ENCODE peak calls at places on chromosomes 7 and 10, in ten cellular contexts. One of them, this sample, is unnamed. For H3K27me3, the result is how much of the 10 kb centered on the place peaks cover.

GRCh38 chr10:21317902-21318301 is 207.6 kb downstream of the SKIDA1 start:
- DNase-seq in cardiac muscle cell: no peak
- DNase-seq in ascending aorta: no peak
- DNase-seq in CD8-positive, alpha-beta memory T cell: no peak
- DNase-seq in mammary epithelial cell: peak
- DNase-seq in body of pancreas: no peak
- DNase-seq in MM.1S: no peak
- DNase-seq in CD4-positive, alpha-beta T cell: no peak
- DNase-seq in tibial artery: no peak
- DNase-seq in psoas muscle: no peak
- DNase-seq in this sample: no peak

GRCh38 chr10:110323503-110323902 is 18.8 kb upstream of the SMNDC1 start:
- DNase-seq in psoas muscle: no peak
- DNase-seq in MM.1S: no peak
- DNase-seq in tibial artery: no peak
- DNase-seq in ascending aorta: no peak
- DNase-seq in mammary epithelial cell: peak
- DNase-seq in CD8-positive, alpha-beta memory T cell: no peak
- DNase-seq in body of pancreas: no peak
- DNase-seq in cardiac muscle cell: no peak
- DNase-seq in CD4-positive, alpha-beta T cell: no peak
- DNase-seq in this sample: no peak

GRCh38 chr7:133582766-133583523 is 330.1 kb downstream of the EXOC4 start:
- DNase-seq in ascending aorta: no peak
- DNase-seq in MM.1S: no peak
- DNase-seq in CD4-positive, alpha-beta T cell: no peak
- DNase-seq in body of pancreas: no peak
- DNase-seq in psoas muscle: no peak
- DNase-seq in CD8-positive, alpha-beta memory T cell: no peak
- DNase-seq in tibial artery: no peak
- DNase-seq in cardiac muscle cell: no peak
- DNase-seq in mammary epithelial cell: no peak
- DNase-seq in this sample: no peak

GRCh38 chr7:134562136-134562535 is 13.2 kb downstream of the AKR1B15 start:
- DNase-seq in tibial artery: no peak
- DNase-seq in MM.1S: no peak
- DNase-seq in ascending aorta: no peak
- DNase-seq in cardiac muscle cell: no peak
- DNase-seq in CD4-positive, alpha-beta T cell: no peak
- DNase-seq in psoas muscle: no peak
- DNase-seq in mammary epithelial cell: peak
- DNase-seq in CD8-positive, alpha-beta memory T cell: no peak
- DNase-seq in body of pancreas: no peak
- DNase-seq in this sample: no peak

GRCh38 chr7:51209426-51209825 is 107.2 kb downstream of the COBL start:
- DNase-seq in body of pancreas: no peak
- DNase-seq in ascending aorta: no peak
- DNase-seq in MM.1S: no peak
- DNase-seq in cardiac muscle cell: no peak
- DNase-seq in tibial artery: no peak
- DNase-seq in mammary epithelial cell: no peak
- DNase-seq in psoas muscle: no peak
- DNase-seq in CD8-positive, alpha-beta memory T cell: no peak
- DNase-seq in CD4-positive, alpha-beta T cell: no peak
- DNase-seq in this sample: no peak

GRCh38 chr7:74656421-74656910 is 1.1 kb upstream of the GTF2I start:
- DNase-seq in psoas muscle: peak
- DNase-seq in cardiac muscle cell: peak
- DNase-seq in body of pancreas: peak
- DNase-seq in mammary epithelial cell: peak
- DNase-seq in CD4-positive, alpha-beta T cell: peak
- DNase-seq in MM.1S: peak
- DNase-seq in tibial artery: peak
- DNase-seq in ascending aorta: no peak
- DNase-seq in CD8-positive, alpha-beta memory T cell: peak
- DNase-seq in this sample: no peak

GRCh38 chr7:114405427-114405826 is 9.2 kb upstream of the FOXP2 start:
- DNase-seq in cardiac muscle cell: no peak
- DNase-seq in MM.1S: peak
- DNase-seq in psoas muscle: no peak
- DNase-seq in tibial artery: no peak
- DNase-seq in ascending aorta: no peak
- DNase-seq in mammary epithelial cell: peak
- DNase-seq in CD8-positive, alpha-beta memory T cell: no peak
- DNase-seq in CD4-positive, alpha-beta T cell: no peak
- DNase-seq in body of pancreas: no peak
- DNase-seq in this sample: no peak

GRCh38 chr7:123608991-123609882 is 7.6 kb downstream of the ASB15 start:
- DNase-seq in body of pancreas: no peak
- DNase-seq in mammary epithelial cell: no peak
- DNase-seq in tibial artery: no peak
- DNase-seq in ascending aorta: no peak
- DNase-seq in cardiac muscle cell: no peak
- DNase-seq in CD8-positive, alpha-beta memory T cell: no peak
- DNase-seq in CD4-positive, alpha-beta T cell: no peak
- DNase-seq in psoas muscle: peak
- DNase-seq in MM.1S: no peak
- DNase-seq in this sample: no peak

GRCh38 chr10:132146271-132146671 is 40.5 kb upstream of the DPYSL4 start:
- DNase-seq in psoas muscle: peak
- DNase-seq in cardiac muscle cell: no peak
- DNase-seq in mammary epithelial cell: no peak
- DNase-seq in MM.1S: no peak
- DNase-seq in CD4-positive, alpha-beta T cell: no peak
- DNase-seq in CD8-positive, alpha-beta memory T cell: no peak
- DNase-seq in ascending aorta: no peak
- DNase-seq in body of pancreas: no peak
- DNase-seq in tibial artery: peak
- DNase-seq in this sample: no peak

GRCh38 chr7:119219663-119220062 is 995.2 kb downstream of the ANKRD7 start:
- DNase-seq in MM.1S: no peak
- DNase-seq in cardiac muscle cell: no peak
- DNase-seq in CD4-positive, alpha-beta T cell: no peak
- DNase-seq in tibial artery: no peak
- DNase-seq in psoas muscle: no peak
- DNase-seq in ascending aorta: no peak
- DNase-seq in CD8-positive, alpha-beta memory T cell: no peak
- DNase-seq in body of pancreas: no peak
- DNase-seq in mammary epithelial cell: no peak
- DNase-seq in this sample: no peak

GRCh38 chr10:31136951-31137885 is 105.6 kb upstream of the ZNF438 start:
- DNase-seq in MM.1S: no peak
- DNase-seq in tibial artery: no peak
- DNase-seq in mammary epithelial cell: peak
- DNase-seq in CD4-positive, alpha-beta T cell: no peak
- DNase-seq in CD8-positive, alpha-beta memory T cell: peak
- DNase-seq in body of pancreas: no peak
- DNase-seq in psoas muscle: no peak
- DNase-seq in cardiac muscle cell: no peak
- DNase-seq in ascending aorta: no peak
- DNase-seq in this sample: no peak

GRCh38 chr7:7944619-7945282 is 23.8 kb upstream of the GLCCI1 start:
- DNase-seq in psoas muscle: peak
- DNase-seq in tibial artery: no peak
- DNase-seq in ascending aorta: no peak
- DNase-seq in mammary epithelial cell: no peak
- DNase-seq in body of pancreas: no peak
- DNase-seq in cardiac muscle cell: no peak
- DNase-seq in CD4-positive, alpha-beta T cell: peak
- DNase-seq in CD8-positive, alpha-beta memory T cell: peak
- DNase-seq in MM.1S: peak
- DNase-seq in this sample: no peak

GRCh38 chr7:110519851-110520250 is 571.1 kb upstream of the LRRN3 start:
- DNase-seq in cardiac muscle cell: no peak
- DNase-seq in psoas muscle: no peak
- DNase-seq in CD4-positive, alpha-beta T cell: no peak
- DNase-seq in body of pancreas: no peak
- DNase-seq in MM.1S: no peak
- DNase-seq in mammary epithelial cell: no peak
- DNase-seq in tibial artery: no peak
- DNase-seq in CD8-positive, alpha-beta memory T cell: no peak
- DNase-seq in ascending aorta: no peak
- DNase-seq in this sample: no peak

DNA sequence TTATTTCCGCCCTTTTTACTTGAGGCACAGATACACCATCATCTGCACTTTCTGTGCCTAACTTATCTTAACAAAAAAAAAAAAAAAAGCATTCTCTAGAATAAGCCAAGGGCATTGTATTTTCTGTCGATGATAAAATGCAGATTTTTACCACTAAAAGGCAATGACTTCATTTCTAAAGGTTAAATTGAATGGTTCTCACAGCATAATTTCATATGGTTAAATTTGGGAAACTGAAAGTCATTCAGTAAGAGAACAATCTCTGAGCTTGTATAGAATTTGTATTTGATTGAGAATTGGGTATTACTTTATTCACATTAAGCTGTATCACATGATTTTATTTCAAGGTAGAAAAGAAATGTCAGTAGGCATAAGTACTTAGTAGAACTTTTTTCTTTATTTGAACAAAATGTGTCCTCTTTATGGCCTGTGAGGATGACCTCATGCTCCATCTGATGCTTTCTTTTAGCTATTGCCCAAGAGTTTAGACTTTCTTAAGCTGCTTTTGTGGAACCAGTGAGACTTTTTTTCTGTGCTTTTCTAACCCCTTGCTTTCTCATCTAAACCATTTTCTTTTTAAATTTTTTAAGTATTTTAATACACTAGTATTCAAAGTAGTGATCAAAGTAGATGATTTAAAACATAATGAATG is 110.3 kb downstream of the LRRC4 start:
- DNase-seq in ascending aorta: no peak
- DNase-seq in tibial artery: no peak
- DNase-seq in body of pancreas: no peak
- DNase-seq in CD4-positive, alpha-beta T cell: no peak
- DNase-seq in MM.1S: no peak
- DNase-seq in psoas muscle: no peak
- DNase-seq in cardiac muscle cell: no peak
- DNase-seq in CD8-positive, alpha-beta memory T cell: no peak
- DNase-seq in mammary epithelial cell: no peak
- DNase-seq in this sample: no peak
- H3K27me3 ChIP-seq in ascending aorta: under half
- H3K27me3 ChIP-seq in tibial artery: under half
- H3K27me3 ChIP-seq in body of pancreas: under half
- H3K27me3 ChIP-seq in CD4-positive, alpha-beta T cell: under half
- H3K27me3 ChIP-seq in MM.1S: under half
- H3K27me3 ChIP-seq in psoas muscle: under half
- H3K27me3 ChIP-seq in cardiac muscle cell: under half
- H3K27me3 ChIP-seq in CD8-positive, alpha-beta memory T cell: under half
- H3K27me3 ChIP-seq in mammary epithelial cell: under half
- H3K27me3 ChIP-seq in this sample: under half

GRCh38 chr10:71635251-71635866 is 84.2 kb downstream of the C10orf105 start:
- DNase-seq in body of pancreas: no peak
- DNase-seq in psoas muscle: no peak
- DNase-seq in tibial artery: no peak
- DNase-seq in ascending aorta: no peak
- DNase-seq in CD8-positive, alpha-beta memory T cell: no peak
- DNase-seq in CD4-positive, alpha-beta T cell: no peak
- DNase-seq in MM.1S: no peak
- DNase-seq in cardiac muscle cell: no peak
- DNase-seq in mammary epithelial cell: no peak
- DNase-seq in this sample: no peak
- H3K27me3 ChIP-seq in body of pancreas: under half
- H3K27me3 ChIP-seq in psoas muscle: under half
- H3K27me3 ChIP-seq in tibial artery: under half
- H3K27me3 ChIP-seq in ascending aorta: under half
- H3K27me3 ChIP-seq in CD8-positive, alpha-beta memory T cell: under half
- H3K27me3 ChIP-seq in CD4-positive, alpha-beta T cell: under half
- H3K27me3 ChIP-seq in MM.1S: half or more
- H3K27me3 ChIP-seq in cardiac muscle cell: under half
- H3K27me3 ChIP-seq in mammary epithelial cell: under half
- H3K27me3 ChIP-seq in this sample: under half

GRCh38 chr7:155401884-155402283 is 56.0 kb upstream of the EN2 start:
- DNase-seq in cardiac muscle cell: no peak
- DNase-seq in ascending aorta: no peak
- DNase-seq in MM.1S: no peak
- DNase-seq in mammary epithelial cell: no peak
- DNase-seq in body of pancreas: no peak
- DNase-seq in tibial artery: no peak
- DNase-seq in psoas muscle: no peak
- DNase-seq in CD8-positive, alpha-beta memory T cell: no peak
- DNase-seq in CD4-positive, alpha-beta T cell: no peak
- DNase-seq in this sample: no peak

GRCh38 chr7:155407799-155408198 is 50.1 kb upstream of the EN2 start:
- DNase-seq in CD8-positive, alpha-beta memory T cell: no peak
- DNase-seq in MM.1S: no peak
- DNase-seq in CD4-positive, alpha-beta T cell: no peak
- DNase-seq in cardiac muscle cell: no peak
- DNase-seq in psoas muscle: no peak
- DNase-seq in body of pancreas: no peak
- DNase-seq in mammary epithelial cell: no peak
- DNase-seq in tibial artery: no peak
- DNase-seq in ascending aorta: no peak
- DNase-seq in this sample: no peak

GRCh38 chr7:155405399-155406318 is 52.3 kb upstream of the EN2 start:
- DNase-seq in CD8-positive, alpha-beta memory T cell: no peak
- DNase-seq in tibial artery: no peak
- DNase-seq in cardiac muscle cell: peak
- DNase-seq in psoas muscle: no peak
- DNase-seq in ascending aorta: no peak
- DNase-seq in CD4-positive, alpha-beta T cell: no peak
- DNase-seq in mammary epithelial cell: no peak
- DNase-seq in body of pancreas: peak
- DNase-seq in MM.1S: no peak
- DNase-seq in this sample: no peak

GRCh38 chr7:155402941-155403340 is 55.0 kb upstream of the EN2 start:
- DNase-seq in ascending aorta: no peak
- DNase-seq in cardiac muscle cell: no peak
- DNase-seq in tibial artery: no peak
- DNase-seq in CD8-positive, alpha-beta memory T cell: no peak
- DNase-seq in mammary epithelial cell: no peak
- DNase-seq in MM.1S: no peak
- DNase-seq in CD4-positive, alpha-beta T cell: no peak
- DNase-seq in psoas muscle: no peak
- DNase-seq in body of pancreas: no peak
- DNase-seq in this sample: no peak

DNA sequence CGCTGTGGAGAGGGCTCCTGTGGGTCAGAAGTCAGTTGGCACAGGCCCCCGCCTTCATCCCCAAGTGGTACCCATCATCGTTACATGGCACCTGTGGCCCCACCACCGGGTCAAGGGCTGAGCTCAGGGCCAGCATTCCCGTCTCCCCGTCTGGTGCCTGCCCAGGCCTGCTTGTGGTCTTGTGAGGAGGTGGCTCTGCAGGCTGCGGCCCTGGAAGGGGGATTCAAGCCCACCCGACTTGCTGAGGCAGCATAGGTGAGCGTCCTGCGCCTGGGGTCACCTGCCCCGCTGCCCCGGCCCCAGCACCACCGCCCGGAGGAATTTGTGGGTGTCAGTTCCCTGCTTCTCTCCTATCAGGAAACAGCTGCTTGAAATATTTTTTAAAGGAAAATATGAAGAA is 53.0 kb upstream of the EN2 start:
- DNase-seq in psoas muscle: no peak
- DNase-seq in body of pancreas: no peak
- DNase-seq in tibial artery: no peak
- DNase-seq in ascending aorta: no peak
- DNase-seq in CD4-positive, alpha-beta T cell: no peak
- DNase-seq in mammary epithelial cell: no peak
- DNase-seq in cardiac muscle cell: no peak
- DNase-seq in CD8-positive, alpha-beta memory T cell: no peak
- DNase-seq in MM.1S: no peak
- DNase-seq in this sample: no peak
- H3K27me3 ChIP-seq in psoas muscle: half or more
- H3K27me3 ChIP-seq in body of pancreas: under half
- H3K27me3 ChIP-seq in tibial artery: half or more
- H3K27me3 ChIP-seq in ascending aorta: under half
- H3K27me3 ChIP-seq in CD4-positive, alpha-beta T cell: under half
- H3K27me3 ChIP-seq in mammary epithelial cell: under half
- H3K27me3 ChIP-seq in cardiac muscle cell: half or more
- H3K27me3 ChIP-seq in CD8-positive, alpha-beta memory T cell: under half
- H3K27me3 ChIP-seq in MM.1S: half or more
- H3K27me3 ChIP-seq in this sample: under half

GRCh38 chr10:70459061-70459770 is 17.7 kb upstream of the NODAL start:
- DNase-seq in ascending aorta: no peak
- DNase-seq in CD8-positive, alpha-beta memory T cell: no peak
- DNase-seq in tibial artery: peak
- DNase-seq in mammary epithelial cell: no peak
- DNase-seq in psoas muscle: no peak
- DNase-seq in CD4-positive, alpha-beta T cell: no peak
- DNase-seq in cardiac muscle cell: peak
- DNase-seq in MM.1S: no peak
- DNase-seq in body of pancreas: no peak
- DNase-seq in this sample: no peak
- H3K27me3 ChIP-seq in ascending aorta: under half
- H3K27me3 ChIP-seq in CD8-positive, alpha-beta memory T cell: under half
- H3K27me3 ChIP-seq in tibial artery: under half
- H3K27me3 ChIP-seq in mammary epithelial cell: under half
- H3K27me3 ChIP-seq in psoas muscle: under half
- H3K27me3 ChIP-seq in CD4-positive, alpha-beta T cell: under half
- H3K27me3 ChIP-seq in cardiac muscle cell: half or more
- H3K27me3 ChIP-seq in MM.1S: under half
- H3K27me3 ChIP-seq in body of pancreas: under half
- H3K27me3 ChIP-seq in this sample: under half